ENCODE peak calls at places on chromosomes 3 and 15, in six cellular contexts. N is breast epithelium, C is transverse colon, T is stomach, G is HL-60, I is Panc1. F is an unnamed sample.
A peak's percentile ranks its signal among the peaks of the same experiment; 100 is the strongest.

GRCh38 chr3:139108253-139108969 is 63.7 kb upstream of the PRR23C start:
- DNase-seq in N (no peak), C (no peak), T (no peak), G (no peak), I (no peak), F (peak; percentile 39)

GRCh38 chr3:179670311-179670710 is 17.5 kb downstream of the USP13 start:
- DNase-seq in N (no peak), C (no peak), T (no peak), G (no peak), I (no peak), F (no peak)

GRCh38 chr15:49330166-49330565 is 92.9 kb upstream of the FGF7 start:
- DNase-seq in N (no peak), C (no peak), T (no peak), G (no peak), I (no peak), F (no peak)

GRCh38 chr3:129445472-129445871 is 5.4 kb downstream of the IFT122 start:
- DNase-seq in N (no peak), C (no peak), T (no peak), G (no peak), I (no peak), F (no peak)

GRCh38 chr3:169699536-169700050 is 36.1 kb upstream of the MECOM start:
- DNase-seq in N (no peak), C (no peak), T (no peak), G (no peak), I (no peak), F (no peak)

GRCh38 chr3:37290551-37290950 is 116.2 kb upstream of the LRRFIP2 start:
- DNase-seq in N (no peak), C (no peak), T (no peak), G (no peak), I (no peak), F (no peak)

GRCh38 chr3:139197251-139197650 is 146.6 kb upstream of the MRPS22 start:
- DNase-seq in N (no peak), C (no peak), T (no peak), G (no peak), I (no peak), F (no peak)

GRCh38 chr15:51253385-51253784 is 85.0 kb downstream of the CYP19A1 start:
- DNase-seq in N (no peak), C (no peak), T (no peak), G (no peak), I (no peak), F (no peak)

GRCh38 chr15:62903437-62903836 is 139.1 kb upstream of the TPM1 start:
- DNase-seq in N (no peak), C (no peak), T (no peak), G (no peak), I (no peak), F (no peak)

GRCh38 chr15:62904041-62904440 is 138.5 kb upstream of the TPM1 start:
- DNase-seq in N (no peak), C (no peak), T (no peak), G (no peak), I (no peak), F (no peak)

GRCh38 chr15:62901916-62902554 is 140.5 kb upstream of the TPM1 start:
- DNase-seq in N (no peak), C (no peak), T (no peak), G (no peak), I (no peak), F (no peak)

GRCh38 chr15:62904511-62904910 is 138.0 kb upstream of the TPM1 start:
- DNase-seq in N (no peak), C (no peak), T (no peak), G (no peak), I (no peak), F (no peak)

DNA sequence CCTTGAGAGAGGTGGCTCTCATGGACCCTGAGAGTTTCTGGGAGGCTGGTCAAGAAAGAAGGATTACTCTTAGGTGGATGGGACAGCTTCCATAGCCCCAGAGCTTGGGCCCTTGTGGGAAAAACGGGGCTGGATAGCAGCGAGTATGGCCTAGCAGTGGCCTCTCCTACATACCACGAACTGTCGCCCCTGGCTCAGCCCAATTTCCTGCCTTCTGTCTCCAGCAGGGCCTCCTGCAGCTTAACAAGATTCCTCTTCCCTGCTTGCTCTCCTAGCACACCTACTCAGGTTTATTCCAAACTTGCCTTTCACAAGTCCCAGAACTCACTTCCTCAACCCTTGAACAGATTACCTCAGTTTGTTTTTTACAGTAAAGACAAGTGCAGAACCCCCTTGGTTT is 139.7 kb upstream of the TPM1 start:
- DNase-seq in N (no peak), C (no peak), T (no peak), G (no peak), I (no peak), F (no peak)
- TF ChIP-seq POLR2AphosphoS5 in N (no peak), C (no peak), T (no peak), G (no peak), I (no peak), F (no peak)

GRCh38 chr15:34367128-34368081 is at the start of gene LPCAT4:
- DNase-seq in N (peak; percentile 81), C (peak; percentile 94), T (peak; percentile 92), G (peak; percentile 88), I (peak; percentile 53), F (peak; percentile 93)
- TF ChIP-seq CTCF in N (peak; percentile 95), C (peak; percentile 98), T (peak; percentile 88), G (peak; percentile 75), I (peak; percentile 99), F (peak; percentile 96)

GRCh38 chr15:73983211-73983727 is 8.8 kb downstream of the STOML1 start:
- DNase-seq in N (peak; percentile 82), C (peak; percentile 47), T (no peak), G (no peak), I (no peak), F (peak; percentile 84)

GRCh38 chr15:73982251-73982962 is 9.7 kb downstream of the STOML1 start:
- DNase-seq in N (no peak), C (peak; percentile 75), T (peak; percentile 72), G (peak; percentile 59), I (no peak), F (peak; percentile 91)

GRCh38 chr15:73979636-73980035 is 12.5 kb downstream of the STOML1 start:
- DNase-seq in N (no peak), C (no peak), T (no peak), G (no peak), I (no peak), F (peak; percentile 4)

GRCh38 chr15:73983773-73984172 is 8.3 kb downstream of the STOML1 start:
- DNase-seq in N (no peak), C (no peak), T (no peak), G (no peak), I (no peak), F (no peak)

GRCh38 chr15:73981761-73982222 is 10.3 kb downstream of the STOML1 start:
- DNase-seq in N (no peak), C (no peak), T (no peak), G (no peak), I (no peak), F (peak; percentile 64)
- H3K4me3 ChIP-seq in N (no peak overlapping the region), C (no peak overlapping the region), T (no peak overlapping the region), G (no peak overlapping the region), I (no peak overlapping the region), F (no peak overlapping the region)

DNA sequence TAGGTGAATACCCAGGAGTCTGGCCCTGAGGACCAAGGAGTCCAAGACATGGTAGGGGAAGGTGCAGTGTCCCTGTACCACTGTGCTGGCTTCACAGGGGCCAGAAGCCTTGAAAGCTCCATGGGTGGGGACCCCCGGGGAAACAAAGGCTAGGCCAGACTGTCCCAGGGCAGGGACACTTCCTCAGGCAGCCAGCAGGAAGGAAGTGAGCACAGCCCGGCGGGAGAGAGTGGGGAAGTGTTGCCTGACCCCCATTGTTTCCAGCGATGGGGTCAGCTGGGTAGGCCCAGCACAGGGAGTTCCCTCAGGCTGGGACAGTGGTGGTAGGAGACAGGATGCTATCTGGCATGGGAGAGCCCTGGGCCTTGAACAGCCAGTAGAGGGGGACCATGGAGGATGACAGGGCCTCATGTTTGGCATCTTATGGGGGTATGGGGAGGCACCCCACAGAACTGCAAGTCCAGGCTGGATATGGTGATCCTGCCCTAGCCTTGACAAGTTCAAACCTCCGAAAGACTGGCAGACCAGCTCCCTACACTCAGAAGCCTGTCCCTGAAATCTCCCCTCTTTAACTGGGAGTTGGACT is 1.2 kb upstream of the HYAL2 start:
- DNase-seq in N (no peak), C (no peak), T (no peak), G (no peak), I (no peak), F (no peak)
- TF ChIP-seq POLR2AphosphoS5 in N (no peak), C (no peak), T (peak; percentile 49), G (peak; percentile 6), I (no peak), F (no peak)

DNA sequence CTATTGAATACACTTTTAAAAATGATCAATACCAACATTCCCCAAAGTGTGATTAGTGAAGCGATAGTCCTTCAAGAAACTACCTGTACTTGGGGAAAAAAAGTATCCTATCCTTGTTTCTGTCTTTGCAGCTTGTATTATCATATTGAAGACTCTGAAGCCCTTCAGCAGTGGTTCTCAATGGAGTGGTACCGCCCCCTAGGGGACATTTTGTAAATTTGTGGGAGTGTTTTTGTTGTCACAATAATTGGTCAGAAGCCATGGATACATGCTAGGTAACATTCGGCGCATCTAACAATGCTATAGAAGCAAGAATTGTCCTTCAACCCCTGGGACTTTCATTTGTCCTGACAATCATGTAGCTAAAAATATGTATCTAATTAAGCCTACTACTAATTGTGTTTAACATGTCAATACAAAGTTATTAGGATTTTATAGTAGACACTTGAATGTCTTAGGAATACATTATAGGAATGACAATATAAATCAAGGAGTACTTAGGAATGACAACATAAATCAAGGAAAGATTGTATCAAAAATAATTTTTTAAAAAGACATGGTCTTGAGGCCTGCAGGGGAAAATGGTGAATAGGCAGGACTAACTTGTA is 53.7 kb downstream of the NMD3 start:
- DNase-seq in N (no peak), C (peak; percentile 18), T (no peak), G (peak; percentile 63), I (no peak), F (no peak)
- TF ChIP-seq CTCF in N (peak; percentile 23), C (peak; percentile 30), T (peak; percentile 37), G (peak; percentile 31), I (peak; percentile 66), F (peak; percentile 20)

DNA sequence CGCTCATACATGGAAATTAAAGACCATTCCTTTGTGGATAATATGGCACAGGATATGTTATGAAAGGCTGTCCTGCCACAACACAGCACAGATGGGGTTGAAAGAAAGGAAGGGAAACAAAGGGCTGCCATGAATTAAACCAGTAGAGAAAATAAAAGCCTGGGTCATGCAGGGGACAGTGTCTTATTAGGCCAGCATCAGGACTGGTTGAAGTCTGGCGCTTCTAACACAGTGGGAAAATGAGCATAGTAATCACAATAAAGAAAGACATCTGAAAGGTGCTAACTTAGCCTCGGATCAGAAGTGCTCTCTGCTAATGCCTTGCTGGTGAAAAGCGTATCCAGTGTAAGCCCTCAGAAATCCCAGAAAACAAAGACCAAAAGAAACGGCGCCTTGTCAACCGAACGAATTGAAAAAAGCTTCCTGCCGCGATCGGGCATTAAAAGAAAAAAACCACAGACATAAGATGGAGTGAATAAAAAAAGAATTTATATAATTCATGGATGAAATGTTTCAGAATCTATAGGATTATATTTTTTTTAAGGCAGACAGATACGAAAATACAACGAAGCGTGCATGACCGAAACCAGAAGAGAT is 578 bp upstream of the MKRN3 start:
- DNase-seq in N (no peak), C (no peak), T (no peak), G (no peak), I (no peak), F (no peak)
- H3K4me3 ChIP-seq in N (no peak overlapping the region), C (no peak overlapping the region), T (no peak overlapping the region), G (peak overlapping the region; percentile 90), I (peak overlapping the region; percentile 86), F (no peak overlapping the region)

GRCh38 chr3:172150268-172150667 is 110.9 kb downstream of the FNDC3B start:
- DNase-seq in N (no peak), C (no peak), T (no peak), G (no peak), I (no peak), F (no peak)
- TF ChIP-seq POLR2AphosphoS5 in N (no peak), C (no peak), T (no peak), G (no peak), I (no peak), F (no peak)

GRCh38 chr15:59562787-59563186 is 48.8 kb upstream of the GCNT3 start:
- DNase-seq in N (no peak), C (no peak), T (no peak), G (no peak), I (no peak), F (no peak)
- TF ChIP-seq CTCF in N (no peak), C (no peak), T (no peak), G (no peak), I (peak; percentile 17), F (no peak)